ENCODE peak calls at places on chromosomes 13 and 19, in seven cellular contexts. One of them, this sample, is unnamed.

GRCh38 chr19:55172741-55173140 is 6.3 kb upstream of the DNAAF3 start:
- DNase-seq in AG09309: peak; percentile 16
- DNase-seq in uterus: no peak
- DNase-seq in right lobe of liver: no peak
- DNase-seq in dorsolateral prefrontal cortex: no peak
- DNase-seq in psoas muscle: no peak
- DNase-seq in Peyer's patch: no peak
- DNase-seq in this sample: no peak

GRCh38 chr19:13277104-13277809 is 127.0 kb downstream of the IER2 start:
- DNase-seq in AG09309: peak; percentile 28
- DNase-seq in uterus: peak; percentile 24
- DNase-seq in right lobe of liver: no peak
- DNase-seq in dorsolateral prefrontal cortex: no peak
- DNase-seq in psoas muscle: peak; percentile 59
- DNase-seq in Peyer's patch: no peak
- DNase-seq in this sample: peak; percentile 51

GRCh38 chr13:113855931-113856715 is 7.8 kb downstream of the GAS6 start:
- DNase-seq in AG09309: no peak
- DNase-seq in uterus: peak; percentile 13
- DNase-seq in right lobe of liver: no peak
- DNase-seq in dorsolateral prefrontal cortex: no peak
- DNase-seq in psoas muscle: no peak
- DNase-seq in Peyer's patch: no peak
- DNase-seq in this sample: peak; percentile 5

GRCh38 chr13:70088926-70089325 is 18.7 kb upstream of the ATXN8OS start:
- DNase-seq in AG09309: no peak
- DNase-seq in uterus: no peak
- DNase-seq in right lobe of liver: no peak
- DNase-seq in dorsolateral prefrontal cortex: no peak
- DNase-seq in psoas muscle: no peak
- DNase-seq in Peyer's patch: no peak
- DNase-seq in this sample: no peak

GRCh38 chr19:33906578-33907335 is 110.1 kb downstream of the KCTD15 start:
- DNase-seq in AG09309: no peak
- DNase-seq in uterus: no peak
- DNase-seq in right lobe of liver: no peak
- DNase-seq in dorsolateral prefrontal cortex: no peak
- DNase-seq in psoas muscle: no peak
- DNase-seq in Peyer's patch: no peak
- DNase-seq in this sample: no peak

GRCh38 chr19:16661480-16662034 is 618 bp downstream of the TMEM38A start:
- DNase-seq in AG09309: no peak
- DNase-seq in uterus: peak; percentile 40
- DNase-seq in right lobe of liver: peak; percentile 59
- DNase-seq in dorsolateral prefrontal cortex: peak; percentile 28
- DNase-seq in psoas muscle: peak; percentile 88
- DNase-seq in Peyer's patch: peak; percentile 56
- DNase-seq in this sample: no peak

GRCh38 chr13:84645196-84646071 is 763.2 kb upstream of the SLITRK1 start:
- DNase-seq in AG09309: peak; percentile 67
- DNase-seq in uterus: no peak
- DNase-seq in right lobe of liver: no peak
- DNase-seq in dorsolateral prefrontal cortex: no peak
- DNase-seq in psoas muscle: no peak
- DNase-seq in Peyer's patch: no peak
- DNase-seq in this sample: no peak

GRCh38 chr13:50809133-50810090 is 34.1 kb downstream of the DLEU7 start:
- DNase-seq in AG09309: peak; percentile 24
- DNase-seq in uterus: no peak
- DNase-seq in right lobe of liver: no peak
- DNase-seq in dorsolateral prefrontal cortex: no peak
- DNase-seq in psoas muscle: no peak
- DNase-seq in Peyer's patch: no peak
- DNase-seq in this sample: no peak

GRCh38 chr13:103145476-103145875 is 79.3 kb upstream of the SLC10A2 start:
- DNase-seq in AG09309: no peak
- DNase-seq in uterus: no peak
- DNase-seq in right lobe of liver: no peak
- DNase-seq in dorsolateral prefrontal cortex: no peak
- DNase-seq in psoas muscle: no peak
- DNase-seq in Peyer's patch: no peak
- DNase-seq in this sample: no peak

GRCh38 chr19:52993342-52994178 is 20.2 kb upstream of the ERVV-1 start:
- DNase-seq in AG09309: peak; percentile 20
- DNase-seq in uterus: peak; percentile 81
- DNase-seq in right lobe of liver: peak; percentile 60
- DNase-seq in dorsolateral prefrontal cortex: peak; percentile 70
- DNase-seq in psoas muscle: peak; percentile 79
- DNase-seq in Peyer's patch: peak; percentile 69
- DNase-seq in this sample: peak; percentile 81

GRCh38 chr13:109412232-109412935 is 374.0 kb downstream of the IRS2 start:
- DNase-seq in AG09309: no peak
- DNase-seq in uterus: peak; percentile 23
- DNase-seq in right lobe of liver: peak; percentile 79
- DNase-seq in dorsolateral prefrontal cortex: peak; percentile 53
- DNase-seq in psoas muscle: no peak
- DNase-seq in Peyer's patch: peak; percentile 60
- DNase-seq in this sample: peak; percentile 66

GRCh38 chr13:25943666-25944065 is 108.2 kb downstream of the SHISA2 start:
- DNase-seq in AG09309: peak; percentile 1
- DNase-seq in uterus: no peak
- DNase-seq in right lobe of liver: no peak
- DNase-seq in dorsolateral prefrontal cortex: no peak
- DNase-seq in psoas muscle: no peak
- DNase-seq in Peyer's patch: no peak
- DNase-seq in this sample: no peak

GRCh38 chr13:27425151-27425917 is 915 bp downstream of the GTF3A start:
- DNase-seq in AG09309: no peak
- DNase-seq in uterus: no peak
- DNase-seq in right lobe of liver: no peak
- DNase-seq in dorsolateral prefrontal cortex: no peak
- DNase-seq in psoas muscle: no peak
- DNase-seq in Peyer's patch: no peak
- DNase-seq in this sample: no peak

GRCh38 chr13:26929971-26930730 is 169.6 kb upstream of the GPR12 start:
- DNase-seq in AG09309: no peak
- DNase-seq in uterus: peak; percentile 70
- DNase-seq in right lobe of liver: peak; percentile 66
- DNase-seq in dorsolateral prefrontal cortex: peak; percentile 81
- DNase-seq in psoas muscle: peak; percentile 72
- DNase-seq in Peyer's patch: peak; percentile 78
- DNase-seq in this sample: peak; percentile 72

GRCh38 chr13:110663491-110663890 is 42.4 kb downstream of the CARS2 start:
- DNase-seq in AG09309: no peak
- DNase-seq in uterus: no peak
- DNase-seq in right lobe of liver: no peak
- DNase-seq in dorsolateral prefrontal cortex: no peak
- DNase-seq in psoas muscle: no peak
- DNase-seq in Peyer's patch: no peak
- DNase-seq in this sample: no peak

GRCh38 chr19:23996549-23996948 is 81.9 kb downstream of the ZNF726 start:
- DNase-seq in AG09309: no peak
- DNase-seq in uterus: no peak
- DNase-seq in right lobe of liver: no peak
- DNase-seq in dorsolateral prefrontal cortex: no peak
- DNase-seq in psoas muscle: no peak
- DNase-seq in Peyer's patch: no peak
- DNase-seq in this sample: no peak

GRCh38 chr13:22278336-22278929 is 607.6 kb downstream of the FGF9 start:
- DNase-seq in AG09309: no peak
- DNase-seq in uterus: peak; percentile 27
- DNase-seq in right lobe of liver: peak; percentile 53
- DNase-seq in dorsolateral prefrontal cortex: peak; percentile 13
- DNase-seq in psoas muscle: no peak
- DNase-seq in Peyer's patch: no peak
- DNase-seq in this sample: no peak

GRCh38 chr19:4009990-4010807 is 2.7 kb downstream of the PIAS4 start:
- DNase-seq in AG09309: no peak
- DNase-seq in uterus: no peak
- DNase-seq in right lobe of liver: no peak
- DNase-seq in dorsolateral prefrontal cortex: no peak
- DNase-seq in psoas muscle: no peak
- DNase-seq in Peyer's patch: peak; percentile 40
- DNase-seq in this sample: no peak

GRCh38 chr13:91741925-91742324 is 343.5 kb downstream of the GPC5 start:
- DNase-seq in AG09309: no peak
- DNase-seq in uterus: no peak
- DNase-seq in right lobe of liver: no peak
- DNase-seq in dorsolateral prefrontal cortex: no peak
- DNase-seq in psoas muscle: no peak
- DNase-seq in Peyer's patch: no peak
- DNase-seq in this sample: no peak

GRCh38 chr19:12365094-12365371 is 450 bp downstream of the ZNF442 start:
- DNase-seq in AG09309: no peak
- DNase-seq in uterus: no peak
- DNase-seq in right lobe of liver: no peak
- DNase-seq in dorsolateral prefrontal cortex: no peak
- DNase-seq in psoas muscle: no peak
- DNase-seq in Peyer's patch: no peak
- DNase-seq in this sample: no peak

GRCh38 chr13:83065136-83065535 is 817.1 kb downstream of the SLITRK1 start:
- DNase-seq in AG09309: peak; percentile 55
- DNase-seq in uterus: peak; percentile 21
- DNase-seq in right lobe of liver: no peak
- DNase-seq in dorsolateral prefrontal cortex: no peak
- DNase-seq in psoas muscle: peak; percentile 75
- DNase-seq in Peyer's patch: no peak
- DNase-seq in this sample: no peak

GRCh38 chr13:28609936-28610335 is 49.0 kb upstream of the POMP start:
- DNase-seq in AG09309: peak; percentile 73
- DNase-seq in uterus: no peak
- DNase-seq in right lobe of liver: no peak
- DNase-seq in dorsolateral prefrontal cortex: no peak
- DNase-seq in psoas muscle: no peak
- DNase-seq in Peyer's patch: no peak
- DNase-seq in this sample: no peak

GRCh38 chr13:59458908-59459579 is 704.7 kb downstream of the DIAPH3 start:
- DNase-seq in AG09309: peak; percentile 32
- DNase-seq in uterus: no peak
- DNase-seq in right lobe of liver: no peak
- DNase-seq in dorsolateral prefrontal cortex: no peak
- DNase-seq in psoas muscle: no peak
- DNase-seq in Peyer's patch: no peak
- DNase-seq in this sample: no peak

GRCh38 chr19:45117666-45118065 is 24.7 kb downstream of the PPP1R37 start:
- DNase-seq in AG09309: no peak
- DNase-seq in uterus: no peak
- DNase-seq in right lobe of liver: no peak
- DNase-seq in dorsolateral prefrontal cortex: peak; percentile 51
- DNase-seq in psoas muscle: no peak
- DNase-seq in Peyer's patch: no peak
- DNase-seq in this sample: no peak

GRCh38 chr19:13241321-13242104 is 91.3 kb downstream of the IER2 start:
- DNase-seq in AG09309: no peak
- DNase-seq in uterus: no peak
- DNase-seq in right lobe of liver: no peak
- DNase-seq in dorsolateral prefrontal cortex: peak; percentile 19
- DNase-seq in psoas muscle: no peak
- DNase-seq in Peyer's patch: no peak
- DNase-seq in this sample: no peak

GRCh38 chr13:75196112-75196855 is 285.7 kb downstream of the TBC1D4 start:
- DNase-seq in AG09309: no peak
- DNase-seq in uterus: no peak
- DNase-seq in right lobe of liver: no peak
- DNase-seq in dorsolateral prefrontal cortex: no peak
- DNase-seq in psoas muscle: no peak
- DNase-seq in Peyer's patch: no peak
- DNase-seq in this sample: no peak
- TF ChIP-seq CTCF in AG09309: no peak
- TF ChIP-seq CTCF in uterus: no peak
- TF ChIP-seq CTCF in right lobe of liver: no peak
- TF ChIP-seq CTCF in dorsolateral prefrontal cortex: no peak
- TF ChIP-seq CTCF in psoas muscle: no peak
- TF ChIP-seq CTCF in Peyer's patch: no peak
- TF ChIP-seq CTCF in this sample: no peak

DNA sequence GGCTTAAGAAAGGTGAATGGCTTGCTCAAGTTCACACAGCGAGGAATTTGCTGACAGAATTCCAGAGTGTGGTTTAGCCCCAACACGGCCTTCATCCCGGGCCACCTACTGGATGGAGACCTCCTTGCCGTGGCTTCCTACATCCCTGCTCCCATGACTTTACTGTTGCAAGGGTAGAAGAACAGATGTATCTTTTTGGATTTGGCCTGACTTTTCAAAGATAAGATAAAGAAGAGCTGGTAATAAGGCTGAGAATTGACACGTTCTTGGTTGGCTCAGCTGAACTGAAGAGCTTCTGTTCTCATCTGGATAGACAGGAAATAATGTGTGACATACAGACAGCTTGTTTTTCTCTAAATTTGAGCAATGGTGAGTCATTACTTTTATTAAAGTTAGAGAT is 113.1 kb downstream of the KLF5 start:
- DNase-seq in AG09309: no peak
- DNase-seq in uterus: no peak
- DNase-seq in right lobe of liver: no peak
- DNase-seq in dorsolateral prefrontal cortex: no peak
- DNase-seq in psoas muscle: no peak
- DNase-seq in Peyer's patch: no peak
- DNase-seq in this sample: no peak
- TF ChIP-seq CTCF in AG09309: peak; percentile 21
- TF ChIP-seq CTCF in uterus: no peak
- TF ChIP-seq CTCF in right lobe of liver: no peak
- TF ChIP-seq CTCF in dorsolateral prefrontal cortex: no peak
- TF ChIP-seq CTCF in psoas muscle: no peak
- TF ChIP-seq CTCF in Peyer's patch: no peak
- TF ChIP-seq CTCF in this sample: no peak

DNA sequence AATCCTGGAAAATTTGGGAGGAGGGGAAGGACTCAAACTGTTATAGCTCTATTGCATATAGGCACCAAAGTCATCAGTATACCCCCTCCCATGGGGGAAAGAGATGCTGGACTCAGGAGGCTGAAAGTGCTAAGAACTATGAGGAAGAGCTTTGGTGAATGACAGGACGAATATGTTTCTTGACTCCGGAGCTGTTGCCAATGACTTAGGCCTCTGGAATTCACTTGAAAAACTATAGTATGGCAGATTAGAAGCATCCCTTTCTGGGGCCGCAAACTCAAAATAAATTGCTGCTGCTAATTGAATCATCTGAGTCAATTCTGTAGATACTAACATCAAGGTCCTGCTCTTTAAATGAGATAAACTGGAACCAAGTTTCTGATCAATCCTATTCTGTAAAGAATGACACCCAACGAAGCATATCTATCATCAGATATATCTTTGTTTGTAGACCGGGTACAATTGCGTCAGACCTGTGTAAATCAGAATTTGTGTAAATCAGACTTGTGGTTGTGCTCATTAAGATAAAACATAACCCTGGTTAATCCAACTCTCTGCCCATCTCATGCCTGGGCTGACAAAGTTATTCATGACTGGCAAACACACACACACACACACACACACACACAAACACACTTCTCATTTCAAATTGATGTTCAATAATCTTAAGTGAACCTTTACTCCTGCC is 1793.8 kb upstream of the PCDH20 start:
- DNase-seq in AG09309: no peak
- DNase-seq in uterus: no peak
- DNase-seq in right lobe of liver: no peak
- DNase-seq in dorsolateral prefrontal cortex: no peak
- DNase-seq in psoas muscle: no peak
- DNase-seq in Peyer's patch: no peak
- DNase-seq in this sample: no peak
- TF ChIP-seq CTCF in AG09309: no peak
- TF ChIP-seq CTCF in uterus: no peak
- TF ChIP-seq CTCF in right lobe of liver: no peak
- TF ChIP-seq CTCF in dorsolateral prefrontal cortex: no peak
- TF ChIP-seq CTCF in psoas muscle: no peak
- TF ChIP-seq CTCF in Peyer's patch: no peak
- TF ChIP-seq CTCF in this sample: no peak

GRCh38 chr13:44917589-44918322 is 71.5 kb downstream of the NUFIP1 start:
- DNase-seq in AG09309: peak; percentile 87
- DNase-seq in uterus: peak; percentile 98
- DNase-seq in right lobe of liver: peak; percentile 96
- DNase-seq in dorsolateral prefrontal cortex: peak; percentile 94
- DNase-seq in psoas muscle: peak; percentile 97
- DNase-seq in Peyer's patch: peak; percentile 97
- DNase-seq in this sample: peak; percentile 96
- TF ChIP-seq CTCF in AG09309: peak; percentile 43
- TF ChIP-seq CTCF in uterus: peak; percentile 68
- TF ChIP-seq CTCF in right lobe of liver: peak; percentile 38
- TF ChIP-seq CTCF in dorsolateral prefrontal cortex: peak; percentile 32
- TF ChIP-seq CTCF in psoas muscle: peak; percentile 41
- TF ChIP-seq CTCF in Peyer's patch: peak; percentile 65
- TF ChIP-seq CTCF in this sample: peak; percentile 41

This sample was measured in mesothelial cell of epicardium.